ENCODE peak calls at places on chromosome 19, in four cellular contexts. One of them, this sample, is unnamed.

GRCh38 chr19:49210108-49210900 is 52.7 kb downstream of the TRPM4 start:
- DNase-seq in SIG-M5: no peak
- DNase-seq in GM12865: peak
- DNase-seq in CD4-positive, CD25-positive, alpha-beta regulatory T cell: no peak
- DNase-seq in this sample: no peak

GRCh38 chr19:42555317-42555716 is 27.0 kb upstream of the CEACAM1 start:
- DNase-seq in SIG-M5: no peak
- DNase-seq in GM12865: no peak
- DNase-seq in CD4-positive, CD25-positive, alpha-beta regulatory T cell: no peak
- DNase-seq in this sample: no peak

GRCh38 chr19:9075064-9075964 is 11.5 kb upstream of the OR1M1 start:
- DNase-seq in SIG-M5: no peak
- DNase-seq in GM12865: no peak
- DNase-seq in CD4-positive, CD25-positive, alpha-beta regulatory T cell: no peak
- DNase-seq in this sample: peak

GRCh38 chr19:54178581-54179261 is 5.8 kb upstream of the TMC4 start:
- DNase-seq in SIG-M5: no peak
- DNase-seq in GM12865: no peak
- DNase-seq in CD4-positive, CD25-positive, alpha-beta regulatory T cell: peak
- DNase-seq in this sample: no peak

GRCh38 chr19:50478901-50479715 is 2.5 kb upstream of the GARIN5A start:
- DNase-seq in SIG-M5: no peak
- DNase-seq in GM12865: peak
- DNase-seq in CD4-positive, CD25-positive, alpha-beta regulatory T cell: no peak
- DNase-seq in this sample: peak

GRCh38 chr19:15115080-15115479 is 7.9 kb downstream of the SYDE1 start:
- DNase-seq in SIG-M5: no peak
- DNase-seq in GM12865: no peak
- DNase-seq in CD4-positive, CD25-positive, alpha-beta regulatory T cell: no peak
- DNase-seq in this sample: peak

GRCh38 chr19:49613374-49613773 is 22.4 kb downstream of the PRR12 start:
- DNase-seq in SIG-M5: no peak
- DNase-seq in GM12865: no peak
- DNase-seq in CD4-positive, CD25-positive, alpha-beta regulatory T cell: no peak
- DNase-seq in this sample: no peak

GRCh38 chr19:49149652-49150105 is 5.5 kb downstream of the HRC start:
- DNase-seq in SIG-M5: no peak
- DNase-seq in GM12865: no peak
- DNase-seq in CD4-positive, CD25-positive, alpha-beta regulatory T cell: no peak
- DNase-seq in this sample: peak

GRCh38 chr19:37565370-37565669 is 29.3 kb downstream of the ZNF571 start:
- DNase-seq in SIG-M5: no peak
- DNase-seq in GM12865: no peak
- DNase-seq in CD4-positive, CD25-positive, alpha-beta regulatory T cell: no peak
- DNase-seq in this sample: no peak

GRCh38 chr19:5973376-5973775 is 4.6 kb downstream of the RANBP3 start:
- DNase-seq in SIG-M5: no peak
- DNase-seq in GM12865: no peak
- DNase-seq in CD4-positive, CD25-positive, alpha-beta regulatory T cell: no peak
- DNase-seq in this sample: peak

GRCh38 chr19:58154679-58155648 is 4.4 kb upstream of the ZNF329 start:
- DNase-seq in SIG-M5: no peak
- DNase-seq in GM12865: peak
- DNase-seq in CD4-positive, CD25-positive, alpha-beta regulatory T cell: peak
- DNase-seq in this sample: peak

GRCh38 chr19:4099054-4099764 is 24.7 kb downstream of the MAP2K2 start:
- DNase-seq in SIG-M5: no peak
- DNase-seq in GM12865: no peak
- DNase-seq in CD4-positive, CD25-positive, alpha-beta regulatory T cell: no peak
- DNase-seq in this sample: peak

This sample was measured in aorta.